ENCODE peak calls at places on chromosomes 12 and 14, in four cellular contexts. N is pancreas, S is fibroblast of lung, R is A673. T is an unnamed sample. For H3K9me3, the result is how much of the 10 kb centered on the place peaks cover.

GRCh38 chr14:80549141-80549540 is 337.8 kb upstream of the DIO2 start:
- DNase-seq in N (no peak), S (peak), R (no peak), T (no peak)

GRCh38 chr12:92424338-92424737 is 278.5 kb upstream of the PLEKHG7 start:
- DNase-seq in N (no peak), S (peak), R (peak), T (no peak)

GRCh38 chr14:39666386-39666785 is 234.2 kb upstream of the FBXO33 start:
- DNase-seq in N (no peak), S (peak), R (no peak), T (no peak)

GRCh38 chr12:68617160-68617926 is 6.6 kb downstream of the RAP1B start:
- DNase-seq in N (no peak), S (peak), R (no peak), T (no peak)

GRCh38 chr14:101590616-101591015 is 29.3 kb downstream of the DIO3 start:
- DNase-seq in N (peak), S (no peak), R (no peak), T (no peak)

GRCh38 chr12:32116897-32117296 is 10.2 kb downstream of the BICD1 start:
- DNase-seq in N (no peak), S (peak), R (peak), T (no peak)

GRCh38 chr14:100664841-100665425 is 61.8 kb upstream of the DLK1 start:
- DNase-seq in N (peak), S (peak), R (no peak), T (no peak)

GRCh38 chr12:103884316-103884715 is 43.3 kb upstream of the NT5DC3 start:
- DNase-seq in N (no peak), S (peak), R (peak), T (peak)

GRCh38 chr14:68623828-68624227 is 169.0 kb downstream of the ZFP36L1 start:
- DNase-seq in N (no peak), S (no peak), R (no peak), T (no peak)

GRCh38 chr14:68622856-68623255 is 170.0 kb downstream of the ZFP36L1 start:
- DNase-seq in N (no peak), S (no peak), R (no peak), T (no peak)

GRCh38 chr14:68624541-68625220 is 168.2 kb downstream of the ZFP36L1 start:
- DNase-seq in N (no peak), S (no peak), R (no peak), T (no peak)

GRCh38 chr14:68621400-68622365 is 171.2 kb downstream of the ZFP36L1 start:
- DNase-seq in N (no peak), S (peak), R (no peak), T (no peak)

DNA sequence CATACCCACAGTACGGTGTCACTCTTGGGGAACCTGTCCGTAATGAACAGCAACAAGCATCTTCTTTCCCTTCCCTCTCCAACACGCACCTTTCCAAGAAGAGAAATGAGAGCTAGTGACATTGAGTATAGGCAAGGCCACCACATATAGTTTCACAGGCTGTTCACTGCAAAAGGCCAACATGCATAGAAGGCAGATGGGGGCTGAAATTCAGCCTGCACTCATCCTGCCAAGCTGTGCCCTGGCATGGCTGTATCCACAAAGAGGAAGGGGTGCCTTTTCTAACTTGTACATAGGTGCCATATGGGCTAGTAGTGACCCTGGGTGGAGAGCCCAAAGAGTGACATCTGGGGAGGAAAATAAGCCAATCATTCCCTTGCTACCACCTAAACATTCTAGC is 169.6 kb downstream of the ZFP36L1 start:
- DNase-seq in N (no peak), S (no peak), R (no peak), T (no peak)
- H3K27ac ChIP-seq in N (no peak), S (no peak), R (no peak), T (no peak)

GRCh38 chr14:49467091-49467490 is 119.1 kb downstream of the RPS29 start:
- DNase-seq in N (no peak), S (no peak), R (no peak), T (no peak)

GRCh38 chr14:49460647-49461046 is 125.5 kb downstream of the RPS29 start:
- DNase-seq in N (no peak), S (no peak), R (no peak), T (no peak)

GRCh38 chr14:49463146-49463545 is 123.0 kb downstream of the RPS29 start:
- DNase-seq in N (no peak), S (no peak), R (no peak), T (no peak)

GRCh38 chr14:49461529-49462401 is 124.4 kb downstream of the RPS29 start:
- DNase-seq in N (no peak), S (peak), R (peak), T (peak)

DNA sequence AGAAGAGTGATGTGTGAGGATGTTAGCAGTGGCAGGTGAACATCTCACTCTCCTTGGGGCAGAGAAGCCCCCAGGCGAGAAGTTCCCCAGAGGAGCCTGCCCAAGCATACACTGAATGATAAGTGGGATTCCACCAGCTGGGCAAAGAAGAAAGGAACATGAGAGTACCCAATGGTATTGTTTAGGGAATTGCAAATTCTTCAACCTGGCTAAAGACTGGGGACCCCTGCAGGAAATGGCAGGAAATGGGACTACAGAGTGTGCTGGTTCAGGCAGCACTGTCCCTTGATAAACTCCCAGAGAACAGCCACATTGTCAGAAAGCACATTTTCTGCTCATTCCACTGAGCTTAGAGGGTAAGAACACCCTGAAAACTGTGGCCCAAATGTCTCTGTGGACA is 121.3 kb downstream of the RPS29 start:
- DNase-seq in N (no peak), S (no peak), R (peak), T (no peak)
- TF ChIP-seq CTCF in N (no peak), S (no peak), R (peak), T (no peak)

GRCh38 chr12:90183201-90183600 is 474.6 kb upstream of the ATP2B1 start:
- DNase-seq in N (no peak), S (no peak), R (no peak), T (no peak)

GRCh38 chr12:90188857-90189256 is 480.2 kb upstream of the ATP2B1 start:
- DNase-seq in N (no peak), S (no peak), R (no peak), T (no peak)
- H3K9me3 ChIP-seq in N (under half), S (under half), R (under half), T (under half)

DNA sequence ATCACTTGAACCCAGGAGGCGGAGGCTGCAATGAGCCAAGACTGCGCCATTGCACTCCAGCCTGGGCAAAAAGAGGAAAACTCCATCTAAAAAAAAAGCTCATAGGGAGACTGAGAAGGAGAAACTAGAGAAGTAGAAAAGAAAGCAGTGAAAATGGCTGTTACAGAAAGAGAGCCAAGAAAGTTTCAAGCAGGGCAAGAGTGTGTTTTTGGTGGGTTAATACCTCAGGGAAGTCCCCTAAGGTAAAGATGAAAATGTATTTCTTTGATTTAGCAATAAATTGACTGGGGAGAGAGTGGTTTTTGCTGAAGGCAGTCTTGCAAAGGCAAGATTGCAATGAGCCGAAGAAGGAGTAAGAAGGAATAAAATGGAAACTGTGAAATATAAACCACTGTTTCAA is 10.0 kb upstream of the DUSP16 start:
- DNase-seq in N (no peak), S (no peak), R (no peak), T (no peak)
- H3K27ac ChIP-seq in N (no peak), S (no peak), R (no peak), T (no peak)

GRCh38 chr12:53754633-53755261 is 3.0 kb upstream of the CISTR start:
- DNase-seq in N (no peak), S (peak), R (peak), T (no peak)

GRCh38 chr12:53757095-53757770 is 5.5 kb upstream of the CISTR start:
- DNase-seq in N (peak), S (peak), R (peak), T (peak)

GRCh38 chr12:53756300-53757094 is 4.7 kb upstream of the CISTR start:
- DNase-seq in N (no peak), S (no peak), R (no peak), T (no peak)

GRCh38 chr12:53754196-53754595 is 2.4 kb upstream of the CISTR start:
- DNase-seq in N (no peak), S (no peak), R (no peak), T (no peak)

DNA sequence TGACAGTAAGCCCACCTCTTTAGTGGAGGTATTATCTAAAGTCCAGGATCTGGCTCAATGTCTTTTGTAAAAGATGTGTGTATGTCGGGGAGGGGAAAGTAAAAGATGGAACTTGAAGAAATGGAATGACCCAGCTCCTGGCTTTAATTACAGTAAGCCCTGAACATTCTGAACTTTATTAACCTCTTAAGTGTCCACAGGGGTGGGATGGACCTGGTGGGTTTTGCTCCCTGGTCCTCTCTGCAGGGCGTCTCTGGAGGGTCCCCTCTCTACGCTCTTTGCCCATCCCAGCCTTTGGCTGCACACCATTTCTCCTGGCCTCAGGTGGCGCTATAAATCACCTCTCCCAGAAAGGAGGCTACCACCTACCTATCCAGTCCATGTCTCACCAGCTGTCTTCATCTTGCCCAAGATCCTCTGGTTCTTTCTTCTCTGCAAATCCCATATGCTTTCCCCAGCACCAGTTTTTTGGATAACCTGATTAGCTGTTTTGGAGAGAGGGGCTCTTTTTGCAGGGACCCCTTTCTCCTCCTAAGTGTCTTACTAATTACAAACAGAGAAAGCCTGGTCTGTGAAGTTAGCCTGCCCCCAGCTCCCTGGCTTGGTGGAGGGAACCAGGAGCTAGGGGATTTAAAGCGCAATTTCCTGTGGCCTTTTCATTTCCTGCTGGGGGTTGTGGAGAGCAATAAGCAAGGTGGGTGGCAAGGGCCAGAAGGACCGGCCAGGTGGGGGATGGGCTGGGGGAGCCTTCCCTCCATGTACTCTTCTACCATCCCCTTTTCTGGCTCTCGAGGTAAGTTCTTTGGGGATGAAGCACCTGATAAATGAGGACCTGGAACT is 3.9 kb upstream of the CISTR start:
- DNase-seq in N (no peak), S (no peak), R (no peak), T (no peak)
- TF ChIP-seq CTCF in N (no peak), S (no peak), R (peak), T (no peak)